ENCODE peak calls at places on chromosomes 1 and 21, in seven cellular contexts. One of them, this sample, is unnamed.

GRCh38 chr1:42815938-42816599 is 853 bp upstream of the ERMAP start:
- DNase-seq in esophagus muscularis mucosa: no peak
- DNase-seq in spleen: no peak
- DNase-seq in HepG2: no peak
- DNase-seq in transverse colon: no peak
- DNase-seq in sigmoid colon: no peak
- DNase-seq in upper lobe of left lung: no peak
- DNase-seq in this sample: no peak

GRCh38 chr1:153390938-153391710 is at the start of gene S100A8:
- DNase-seq in sigmoid colon: peak; percentile 74
- DNase-seq in transverse colon: peak; percentile 24
- DNase-seq in HepG2: no peak
- DNase-seq in esophagus muscularis mucosa: no peak
- DNase-seq in upper lobe of left lung: peak; percentile 84
- DNase-seq in spleen: peak; percentile 91
- DNase-seq in this sample: peak; percentile 19

GRCh38 chr1:23545851-23546250 is 13.4 kb downstream of the ID3 start:
- DNase-seq in upper lobe of left lung: no peak
- DNase-seq in spleen: no peak
- DNase-seq in HepG2: no peak
- DNase-seq in transverse colon: peak; percentile 53
- DNase-seq in sigmoid colon: no peak
- DNase-seq in esophagus muscularis mucosa: no peak
- DNase-seq in this sample: no peak

GRCh38 chr1:9770276-9770675 is 53.5 kb downstream of the CLSTN1 start:
- DNase-seq in sigmoid colon: peak; percentile 33
- DNase-seq in esophagus muscularis mucosa: no peak
- DNase-seq in transverse colon: peak; percentile 78
- DNase-seq in spleen: peak; percentile 11
- DNase-seq in upper lobe of left lung: no peak
- DNase-seq in HepG2: no peak
- DNase-seq in this sample: no peak

GRCh38 chr1:111737216-111738132 is 1.7 kb downstream of the INKA2 start:
- DNase-seq in esophagus muscularis mucosa: no peak
- DNase-seq in spleen: no peak
- DNase-seq in transverse colon: no peak
- DNase-seq in upper lobe of left lung: no peak
- DNase-seq in sigmoid colon: no peak
- DNase-seq in HepG2: no peak
- DNase-seq in this sample: no peak

GRCh38 chr1:6148497-6149241 is 31.5 kb downstream of the CHD5 start:
- DNase-seq in sigmoid colon: no peak
- DNase-seq in transverse colon: peak; percentile 64
- DNase-seq in esophagus muscularis mucosa: no peak
- DNase-seq in upper lobe of left lung: peak; percentile 54
- DNase-seq in spleen: peak; percentile 80
- DNase-seq in HepG2: no peak
- DNase-seq in this sample: peak; percentile 27

GRCh38 chr1:32337855-32338636 is 2.0 kb upstream of the MARCKSL1 start:
- DNase-seq in esophagus muscularis mucosa: no peak
- DNase-seq in spleen: peak; percentile 91
- DNase-seq in upper lobe of left lung: peak; percentile 57
- DNase-seq in sigmoid colon: no peak
- DNase-seq in transverse colon: peak; percentile 56
- DNase-seq in HepG2: peak; percentile 76
- DNase-seq in this sample: no peak

GRCh38 chr1:25800538-25801377 is 765 bp downstream of the SELENON start:
- DNase-seq in transverse colon: no peak
- DNase-seq in esophagus muscularis mucosa: no peak
- DNase-seq in sigmoid colon: no peak
- DNase-seq in upper lobe of left lung: no peak
- DNase-seq in spleen: no peak
- DNase-seq in HepG2: no peak
- DNase-seq in this sample: no peak

GRCh38 chr1:36096500-36097412 is 8.1 kb downstream of the ADPRS start:
- DNase-seq in upper lobe of left lung: no peak
- DNase-seq in spleen: no peak
- DNase-seq in HepG2: peak; percentile 39
- DNase-seq in esophagus muscularis mucosa: no peak
- DNase-seq in sigmoid colon: no peak
- DNase-seq in transverse colon: no peak
- DNase-seq in this sample: no peak

GRCh38 chr1:84995484-84996334 is 1.2 kb downstream of the MCOLN2 start:
- DNase-seq in sigmoid colon: no peak
- DNase-seq in HepG2: no peak
- DNase-seq in transverse colon: no peak
- DNase-seq in upper lobe of left lung: no peak
- DNase-seq in spleen: no peak
- DNase-seq in esophagus muscularis mucosa: no peak
- DNase-seq in this sample: no peak

GRCh38 chr1:29245876-29246275 is 9.6 kb downstream of the PTPRU start:
- DNase-seq in spleen: no peak
- DNase-seq in esophagus muscularis mucosa: no peak
- DNase-seq in transverse colon: peak; percentile 27
- DNase-seq in sigmoid colon: no peak
- DNase-seq in HepG2: peak; percentile 51
- DNase-seq in upper lobe of left lung: no peak
- DNase-seq in this sample: no peak

GRCh38 chr1:218874313-218874712 is 299.4 kb upstream of the LYPLAL1 start:
- DNase-seq in upper lobe of left lung: no peak
- DNase-seq in sigmoid colon: no peak
- DNase-seq in spleen: no peak
- DNase-seq in transverse colon: no peak
- DNase-seq in HepG2: peak; percentile 39
- DNase-seq in esophagus muscularis mucosa: no peak
- DNase-seq in this sample: no peak

GRCh38 chr21:26844258-26845065 is 747 bp downstream of the ADAMTS1 start:
- DNase-seq in sigmoid colon: peak; percentile 84
- DNase-seq in esophagus muscularis mucosa: no peak
- DNase-seq in upper lobe of left lung: no peak
- DNase-seq in spleen: peak; percentile 77
- DNase-seq in transverse colon: no peak
- DNase-seq in HepG2: no peak
- DNase-seq in this sample: peak; percentile 26

GRCh38 chr1:25182629-25183028 is 49.7 kb downstream of the SYF2 start:
- DNase-seq in esophagus muscularis mucosa: no peak
- DNase-seq in sigmoid colon: no peak
- DNase-seq in HepG2: no peak
- DNase-seq in upper lobe of left lung: no peak
- DNase-seq in spleen: no peak
- DNase-seq in transverse colon: no peak
- DNase-seq in this sample: no peak

GRCh38 chr21:45935628-45936027 is 45.9 kb upstream of the COL6A1 start:
- DNase-seq in HepG2: no peak
- DNase-seq in spleen: peak; percentile 28
- DNase-seq in upper lobe of left lung: no peak
- DNase-seq in transverse colon: no peak
- DNase-seq in sigmoid colon: no peak
- DNase-seq in esophagus muscularis mucosa: no peak
- DNase-seq in this sample: no peak

GRCh38 chr1:109434484-109434883 is 8.2 kb upstream of the PSMA5 start:
- DNase-seq in upper lobe of left lung: no peak
- DNase-seq in transverse colon: no peak
- DNase-seq in HepG2: no peak
- DNase-seq in sigmoid colon: no peak
- DNase-seq in esophagus muscularis mucosa: no peak
- DNase-seq in spleen: no peak
- DNase-seq in this sample: no peak

GRCh38 chr1:153649867-153650235 is 8.7 kb upstream of the SNAPIN start:
- DNase-seq in upper lobe of left lung: no peak
- DNase-seq in esophagus muscularis mucosa: no peak
- DNase-seq in HepG2: no peak
- DNase-seq in sigmoid colon: no peak
- DNase-seq in spleen: no peak
- DNase-seq in transverse colon: no peak
- DNase-seq in this sample: peak; percentile 89

GRCh38 chr1:23801338-23801748 is 789 bp upstream of the GALE start:
- DNase-seq in sigmoid colon: no peak
- DNase-seq in esophagus muscularis mucosa: no peak
- DNase-seq in spleen: peak; percentile 84
- DNase-seq in upper lobe of left lung: peak; percentile 73
- DNase-seq in transverse colon: peak; percentile 27
- DNase-seq in HepG2: no peak
- DNase-seq in this sample: no peak

GRCh38 chr1:63701187-63701586 is 72.6 kb upstream of the ROR1 start:
- DNase-seq in spleen: no peak
- DNase-seq in HepG2: no peak
- DNase-seq in sigmoid colon: peak; percentile 37
- DNase-seq in esophagus muscularis mucosa: no peak
- DNase-seq in transverse colon: peak; percentile 52
- DNase-seq in upper lobe of left lung: peak; percentile 72
- DNase-seq in this sample: no peak

GRCh38 chr21:14533555-14534400 is 12.3 kb downstream of the SAMSN1 start:
- DNase-seq in esophagus muscularis mucosa: no peak
- DNase-seq in upper lobe of left lung: no peak
- DNase-seq in HepG2: no peak
- DNase-seq in sigmoid colon: no peak
- DNase-seq in spleen: no peak
- DNase-seq in transverse colon: no peak
- DNase-seq in this sample: no peak

DNA sequence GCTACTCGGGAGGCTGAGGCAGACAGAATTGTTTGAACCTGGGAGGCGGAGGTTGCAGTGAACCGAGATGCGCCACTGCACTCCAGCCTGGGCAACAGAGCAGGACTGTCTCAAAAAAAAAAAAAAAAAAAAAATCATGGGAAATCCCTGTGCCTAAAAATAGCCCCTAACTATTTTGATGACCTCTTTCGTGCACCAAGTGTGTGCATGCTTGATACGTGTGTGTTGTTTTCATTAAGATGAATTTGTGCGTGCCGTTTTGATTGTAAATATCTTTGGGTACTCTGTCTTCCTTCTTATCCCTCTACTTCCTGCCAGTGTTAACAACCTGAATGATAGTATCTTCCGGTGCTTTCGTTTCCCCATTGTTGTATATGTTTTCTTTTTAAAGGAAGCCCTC is 9.8 kb downstream of the CACYBP start:
- DNase-seq in upper lobe of left lung: no peak
- DNase-seq in sigmoid colon: no peak
- DNase-seq in HepG2: no peak
- DNase-seq in esophagus muscularis mucosa: no peak
- DNase-seq in transverse colon: no peak
- DNase-seq in spleen: no peak
- DNase-seq in this sample: no peak
- TF ChIP-seq POLR2AphosphoS5 in upper lobe of left lung: no peak
- TF ChIP-seq POLR2AphosphoS5 in sigmoid colon: no peak
- TF ChIP-seq POLR2AphosphoS5 in HepG2: no peak
- TF ChIP-seq POLR2AphosphoS5 in esophagus muscularis mucosa: no peak
- TF ChIP-seq POLR2AphosphoS5 in transverse colon: no peak
- TF ChIP-seq POLR2AphosphoS5 in spleen: no peak
- TF ChIP-seq POLR2AphosphoS5 in this sample: no peak

DNA sequence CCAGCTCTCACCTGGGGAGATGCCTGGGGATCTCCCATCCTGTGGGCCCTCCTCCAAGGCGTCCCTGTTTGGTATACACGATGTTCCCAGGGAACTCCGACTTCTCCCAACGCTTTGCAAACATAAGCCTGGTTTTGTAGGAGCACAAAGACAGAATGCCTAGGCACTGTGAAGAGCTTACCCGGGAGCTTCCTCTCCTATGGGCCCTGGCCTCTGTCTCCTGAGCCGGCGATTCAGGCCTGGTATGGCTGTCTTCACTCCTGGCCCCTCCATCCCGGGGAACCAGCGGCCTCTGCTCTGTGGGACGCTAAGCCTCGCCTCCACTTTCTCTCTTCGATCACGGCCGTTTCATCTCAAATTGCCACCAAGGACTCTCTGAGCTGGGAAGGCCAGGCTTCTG is 59.6 kb upstream of the ACTRT2 start:
- DNase-seq in sigmoid colon: peak; percentile 28
- DNase-seq in spleen: peak; percentile 29
- DNase-seq in upper lobe of left lung: no peak
- DNase-seq in HepG2: no peak
- DNase-seq in esophagus muscularis mucosa: no peak
- DNase-seq in transverse colon: no peak
- DNase-seq in this sample: no peak
- H3K4me1 ChIP-seq in sigmoid colon: no peaks in the 10 kb centered on the region
- H3K4me1 ChIP-seq in spleen: no peaks in the 10 kb centered on the region
- H3K4me1 ChIP-seq in upper lobe of left lung: no peaks in the 10 kb centered on the region
- H3K4me1 ChIP-seq in HepG2: peaks cover 13% of the 10 kb centered on the region
- H3K4me1 ChIP-seq in esophagus muscularis mucosa: no peaks in the 10 kb centered on the region
- H3K4me1 ChIP-seq in transverse colon: no peaks in the 10 kb centered on the region
- H3K4me1 ChIP-seq in this sample: no peaks in the 10 kb centered on the region

DNA sequence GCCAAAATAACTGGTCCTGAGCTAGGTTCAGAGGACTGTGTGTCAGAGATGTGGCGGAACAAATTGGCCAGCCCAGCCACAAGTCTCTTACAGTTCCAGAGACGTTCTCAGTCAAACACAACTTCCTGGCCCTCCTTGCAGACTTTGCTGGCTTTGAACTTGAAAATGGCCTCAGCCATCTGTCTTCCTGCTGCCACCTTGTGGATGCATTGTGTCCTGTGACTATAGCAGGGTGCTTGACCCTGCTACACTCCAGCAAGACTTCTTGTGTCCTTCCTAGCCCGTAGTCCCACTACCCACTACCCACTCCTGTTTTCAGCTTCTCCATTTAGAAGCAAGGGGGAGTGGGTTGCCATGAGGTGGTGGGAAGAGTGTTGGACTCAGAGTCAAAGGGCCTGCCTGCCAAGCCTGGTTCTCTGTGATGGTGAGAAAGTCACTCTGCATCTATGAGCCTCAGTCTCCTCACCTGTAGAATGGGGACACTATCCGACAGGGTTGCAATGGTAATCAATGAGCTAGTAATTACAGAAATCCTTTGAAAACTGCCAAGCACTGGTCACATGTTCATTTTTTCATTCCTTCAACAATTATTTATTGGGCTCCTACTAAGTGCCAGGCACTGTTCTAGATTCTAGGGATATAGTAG is 109.9 kb downstream of the IGSF21 start:
- DNase-seq in sigmoid colon: no peak
- DNase-seq in spleen: no peak
- DNase-seq in transverse colon: peak; percentile 39
- DNase-seq in esophagus muscularis mucosa: no peak
- DNase-seq in HepG2: peak; percentile 33
- DNase-seq in upper lobe of left lung: no peak
- DNase-seq in this sample: no peak
- TF ChIP-seq POLR2AphosphoS5 in sigmoid colon: no peak
- TF ChIP-seq POLR2AphosphoS5 in spleen: no peak
- TF ChIP-seq POLR2AphosphoS5 in transverse colon: no peak
- TF ChIP-seq POLR2AphosphoS5 in esophagus muscularis mucosa: no peak
- TF ChIP-seq POLR2AphosphoS5 in HepG2: no peak
- TF ChIP-seq POLR2AphosphoS5 in upper lobe of left lung: no peak
- TF ChIP-seq POLR2AphosphoS5 in this sample: no peak

GRCh38 chr1:47184090-47184735 is 5.6 kb downstream of the PDZK1IP1 start:
- DNase-seq in sigmoid colon: no peak
- DNase-seq in upper lobe of left lung: no peak
- DNase-seq in HepG2: no peak
- DNase-seq in esophagus muscularis mucosa: peak; percentile 53
- DNase-seq in spleen: peak; percentile 38
- DNase-seq in transverse colon: no peak
- DNase-seq in this sample: no peak
- H3K4me1 ChIP-seq in sigmoid colon: no peaks in the 10 kb centered on the region
- H3K4me1 ChIP-seq in upper lobe of left lung: peaks cover 13% of the 10 kb centered on the region
- H3K4me1 ChIP-seq in HepG2: peaks cover 87% of the 10 kb centered on the region
- H3K4me1 ChIP-seq in esophagus muscularis mucosa: peaks cover 16% of the 10 kb centered on the region
- H3K4me1 ChIP-seq in spleen: peaks cover 10% of the 10 kb centered on the region
- H3K4me1 ChIP-seq in transverse colon: peaks cover 17% of the 10 kb centered on the region
- H3K4me1 ChIP-seq in this sample: no peaks in the 10 kb centered on the region

GRCh38 chr1:64856564-64856963 is 109.8 kb downstream of the JAK1 start:
- DNase-seq in sigmoid colon: peak; percentile 93
- DNase-seq in HepG2: no peak
- DNase-seq in transverse colon: peak; percentile 39
- DNase-seq in esophagus muscularis mucosa: no peak
- DNase-seq in upper lobe of left lung: peak; percentile 79
- DNase-seq in spleen: no peak
- DNase-seq in this sample: peak; percentile 21
- TF ChIP-seq POLR2AphosphoS5 in sigmoid colon: peak; percentile 70
- TF ChIP-seq POLR2AphosphoS5 in HepG2: no peak
- TF ChIP-seq POLR2AphosphoS5 in transverse colon: peak; percentile 88
- TF ChIP-seq POLR2AphosphoS5 in esophagus muscularis mucosa: peak; percentile 50
- TF ChIP-seq POLR2AphosphoS5 in upper lobe of left lung: no peak
- TF ChIP-seq POLR2AphosphoS5 in spleen: peak; percentile 22
- TF ChIP-seq POLR2AphosphoS5 in this sample: no peak